ENCODE peak calls at places on chromosomes 13 and 19, in six cellular contexts. J, M, P, B, W and I are unnamed samples.

GRCh38 chr13:86976521-86977324 is 694.4 kb upstream of the SLITRK5 start:
- DNase-seq in P (no peak), J (no peak), W (no peak), B (no peak), M (no peak), I (no peak)

GRCh38 chr13:93776936-93777335 is 550.3 kb downstream of the GPC6 start:
- DNase-seq in W (no peak), P (no peak), M (peak), B (no peak), J (no peak), I (no peak)

GRCh38 chr13:98957731-98958442 is 20.0 kb downstream of the DOCK9 start:
- DNase-seq in M (no peak), W (no peak), P (no peak), J (no peak), B (no peak), I (no peak)

GRCh38 chr19:52945652-52946321 is 16.9 kb downstream of the ZNF816 start:
- DNase-seq in B (no peak), M (no peak), J (no peak), P (no peak), W (peak), I (no peak)

GRCh38 chr13:59568306-59568705 is 595.4 kb downstream of the DIAPH3 start:
- DNase-seq in J (no peak), B (no peak), M (no peak), W (no peak), P (no peak), I (no peak)

GRCh38 chr13:88042489-88042888 is 371.3 kb downstream of the SLITRK5 start:
- DNase-seq in M (no peak), J (no peak), P (no peak), B (no peak), W (no peak), I (no peak)

GRCh38 chr19:38047641-38048040 is 140.6 kb downstream of the SIPA1L3 start:
- DNase-seq in P (no peak), M (no peak), W (peak), B (no peak), J (no peak), I (no peak)

GRCh38 chr19:7788178-7788932 is 25.3 kb downstream of the CLEC4M start:
- DNase-seq in P (no peak), J (no peak), M (no peak), W (peak), B (no peak), I (no peak)

DNA sequence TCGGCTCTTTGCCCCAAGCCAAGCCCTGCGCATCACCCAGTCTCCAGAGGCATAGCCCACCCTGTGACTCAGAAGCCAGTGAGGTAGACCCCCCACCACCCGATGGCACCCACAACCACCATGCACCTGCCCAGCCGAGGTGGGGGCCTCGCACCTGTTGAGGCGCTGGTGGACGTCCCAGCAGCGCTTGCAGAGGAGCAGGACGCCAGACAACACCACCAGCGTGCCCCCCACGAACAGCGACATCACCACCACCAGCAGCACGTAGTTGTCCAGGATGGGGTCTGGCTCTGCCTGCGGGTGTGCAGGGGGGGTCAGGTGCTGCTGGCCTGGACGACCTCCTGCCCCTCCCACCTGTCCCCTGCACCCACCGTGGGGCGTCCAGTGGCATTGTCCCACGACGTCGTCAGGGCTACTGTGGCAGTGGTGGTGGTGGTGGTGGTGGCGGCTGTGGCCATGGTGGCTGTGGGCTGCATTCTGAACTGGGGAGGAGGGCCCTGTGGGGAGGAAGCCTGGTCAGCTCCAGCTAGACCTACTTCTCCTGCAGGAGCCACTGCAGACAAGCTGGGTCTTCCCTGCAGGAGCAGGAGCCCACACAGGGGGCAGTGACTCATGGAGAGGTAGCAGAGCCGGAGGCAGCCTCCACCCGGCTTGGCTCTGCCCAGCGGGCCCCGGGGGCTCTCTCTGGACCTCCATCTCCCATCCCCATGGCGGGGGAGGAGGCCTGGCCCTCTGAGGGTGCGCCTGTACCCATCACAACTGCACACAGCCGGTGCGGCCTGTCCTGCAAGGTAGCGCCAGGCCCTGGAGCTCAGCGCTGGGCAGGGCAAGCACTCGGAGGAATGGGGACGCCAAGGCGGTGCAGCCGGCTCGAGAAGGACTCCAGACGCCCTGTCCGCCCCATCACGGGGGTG is 1.9 kb downstream of the CBARP start:
- DNase-seq in P (no peak), M (no peak), J (no peak), B (no peak), W (no peak), I (no peak)
- TF ChIP-seq CTCF in P (no peak), M (no peak), J (no peak), B (no peak), W (no peak), I (no peak)

GRCh38 chr13:104318121-104318520 is 1251.9 kb upstream of the SLC10A2 start:
- DNase-seq in J (no peak), W (no peak), P (no peak), M (no peak), B (no peak), I (no peak)
- TF ChIP-seq CTCF in J (no peak), W (peak), P (no peak), M (no peak), B (no peak), I (peak)

GRCh38 chr19:27777726-27778125 is 1435.2 kb downstream of the UQCRFS1 start:
- DNase-seq in B (no peak), J (no peak), M (no peak), P (no peak), W (peak), I (no peak)
- TF ChIP-seq CTCF in B (no peak), J (no peak), M (no peak), P (no peak), W (peak), I (peak)

DNA sequence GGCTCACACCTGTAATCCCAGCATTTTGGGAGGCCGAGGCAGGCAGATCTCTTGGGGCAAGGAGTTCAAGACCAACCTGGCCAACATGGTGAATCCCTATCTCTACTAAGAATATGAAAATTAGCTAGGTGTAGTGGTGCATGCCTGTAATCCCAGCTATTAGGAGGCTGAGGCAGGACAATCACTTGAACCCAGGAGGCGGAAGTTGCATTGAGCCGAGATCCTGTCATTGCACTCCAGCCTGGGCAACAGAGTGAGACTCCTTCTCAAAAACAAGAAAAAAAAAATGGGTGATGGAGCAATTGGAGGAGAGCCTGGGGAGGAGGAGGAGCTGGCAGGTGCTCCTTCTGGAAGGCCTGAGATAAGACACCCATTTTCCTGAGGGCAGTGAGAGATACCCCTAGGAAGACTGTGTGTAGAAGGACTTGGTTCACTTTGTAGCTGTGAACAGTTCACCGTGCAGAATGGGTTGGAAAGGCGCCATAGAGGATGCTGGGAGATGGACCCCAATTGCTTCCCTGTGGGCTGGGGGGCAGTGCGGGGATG is 8.7 kb upstream of the CARM1 start:
- DNase-seq in W (no peak), M (no peak), B (no peak), P (no peak), J (no peak), I (no peak)
- TF ChIP-seq CTCF in W (no peak), M (no peak), B (no peak), P (no peak), J (no peak), I (no peak)

GRCh38 chr19:23440207-23440606 is 44.9 kb upstream of the ZNF91 start:
- DNase-seq in J (no peak), B (no peak), M (no peak), W (peak), P (no peak), I (no peak)
- TF ChIP-seq CTCF in J (no peak), B (no peak), M (no peak), W (no peak), P (no peak), I (no peak)

DNA sequence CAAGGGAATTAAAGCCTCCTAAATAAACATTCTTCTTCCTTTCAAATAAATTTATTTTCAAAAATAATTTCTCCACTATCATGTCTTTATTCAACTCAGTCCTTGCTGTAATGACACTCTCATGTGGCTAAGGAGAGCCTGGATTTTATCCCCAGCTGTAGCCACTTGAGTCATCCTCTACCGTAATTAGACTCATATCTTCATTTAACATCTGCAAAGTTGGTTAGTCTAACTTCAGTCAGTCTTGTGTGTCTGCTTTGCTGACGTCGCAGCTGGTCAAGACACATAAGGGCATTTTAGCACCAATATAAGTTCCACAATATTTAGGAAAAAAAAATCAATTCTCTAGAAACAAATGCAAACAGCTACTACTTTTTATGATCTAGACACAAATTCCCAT is 776.4 kb upstream of the ATXN8OS start:
- DNase-seq in M (no peak), P (no peak), J (no peak), W (no peak), B (no peak), I (no peak)
- TF ChIP-seq CTCF in M (no peak), P (no peak), J (no peak), W (no peak), B (no peak), I (no peak)

DNA sequence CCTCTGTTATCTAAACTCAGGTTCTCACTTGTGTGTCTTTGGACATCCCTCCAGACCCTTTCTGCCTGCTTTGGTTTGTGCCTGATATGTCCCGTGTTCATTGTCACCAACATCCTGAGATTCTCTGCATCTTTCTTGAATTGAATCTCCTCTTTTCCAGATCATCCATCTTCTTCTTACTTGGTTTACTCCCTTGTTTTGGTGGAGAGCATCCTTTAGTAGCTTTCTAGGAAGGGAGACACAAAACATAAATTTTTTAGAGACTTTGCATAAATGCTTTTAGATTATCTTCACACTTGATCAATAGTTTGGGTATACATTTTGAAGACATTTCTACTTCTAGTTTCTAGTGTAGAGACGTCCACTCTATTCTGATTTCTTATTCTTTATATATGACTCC is 61.7 kb downstream of the TDRD12 start:
- DNase-seq in P (no peak), J (no peak), B (no peak), M (no peak), W (no peak), I (no peak)
- TF ChIP-seq CTCF in P (no peak), J (no peak), B (no peak), M (no peak), W (no peak), I (no peak)

DNA sequence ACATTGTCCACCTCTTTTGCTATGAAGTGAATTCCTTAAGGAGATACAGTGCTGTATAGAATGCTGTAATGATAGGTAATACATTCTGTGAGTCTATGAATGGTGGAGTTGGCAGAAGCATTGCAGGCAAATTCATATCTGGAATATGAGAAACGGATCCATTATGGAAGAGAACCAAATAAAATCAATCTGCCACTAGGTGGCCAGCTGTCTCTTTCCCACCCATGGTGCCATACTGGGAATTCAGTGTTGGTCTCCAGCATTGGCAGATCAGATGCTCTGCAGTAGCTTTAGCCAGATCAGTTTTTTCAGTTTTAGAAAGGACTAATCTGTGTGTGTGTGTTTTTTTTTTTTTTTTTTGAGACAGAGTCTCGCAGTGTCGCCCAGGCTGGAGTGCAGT is 27.6 kb downstream of the DNAJC3 start:
- DNase-seq in P (no peak), J (no peak), B (no peak), W (no peak), M (no peak), I (no peak)
- TF ChIP-seq CTCF in P (no peak), J (no peak), B (no peak), W (peak), M (peak), I (peak)

GRCh38 chr19:45902651-45903625 is 525 bp upstream of the MYPOP start:
- DNase-seq in B (peak), M (peak), J (peak), W (peak), P (peak), I (peak)
- TF ChIP-seq CTCF in B (peak), M (no peak), J (no peak), W (no peak), P (no peak), I (peak)

GRCh38 chr13:78632956-78633355 is 26.0 kb downstream of the OBI1 start:
- DNase-seq in J (no peak), M (no peak), B (no peak), W (no peak), P (no peak), I (no peak)
- TF ChIP-seq CTCF in J (no peak), M (no peak), B (no peak), W (no peak), P (no peak), I (no peak)